ENCODE peak calls at places on chromosome 3, in seven cellular contexts. One of them, this sample, is unnamed.

GRCh38 chr3:184543848-184544512 is 17.6 kb upstream of the EPHB3 start:
- DNase-seq in osteoblast: peak
- DNase-seq in AG08395: peak
- DNase-seq in hypothalamus: peak
- DNase-seq in body of pancreas: peak
- DNase-seq in uterus: peak
- DNase-seq in activated effector memory CD4-positive, alpha-beta T cell treated with anti-CD3 and anti-CD28 coated beads, Interleukin-2, amount 50 U/mL, for 16 hours: peak
- DNase-seq in this sample: peak

GRCh38 chr3:124410471-124410870 is 319.8 kb upstream of the UMPS start:
- DNase-seq in osteoblast: no peak
- DNase-seq in AG08395: no peak
- DNase-seq in hypothalamus: no peak
- DNase-seq in body of pancreas: no peak
- DNase-seq in uterus: no peak
- DNase-seq in activated effector memory CD4-positive, alpha-beta T cell treated with anti-CD3 and anti-CD28 coated beads, Interleukin-2, amount 50 U/mL, for 16 hours: no peak
- DNase-seq in this sample: no peak

GRCh38 chr3:75906555-75907112 is 121.3 kb upstream of the ZNF717 start:
- DNase-seq in osteoblast: peak
- DNase-seq in AG08395: peak
- DNase-seq in hypothalamus: peak
- DNase-seq in body of pancreas: peak
- DNase-seq in uterus: no peak
- DNase-seq in activated effector memory CD4-positive, alpha-beta T cell treated with anti-CD3 and anti-CD28 coated beads, Interleukin-2, amount 50 U/mL, for 16 hours: no peak
- DNase-seq in this sample: no peak

GRCh38 chr3:195815169-195815771 is 3.5 kb upstream of the MUC4 start:
- DNase-seq in osteoblast: peak
- DNase-seq in AG08395: no peak
- DNase-seq in hypothalamus: no peak
- DNase-seq in body of pancreas: no peak
- DNase-seq in uterus: no peak
- DNase-seq in activated effector memory CD4-positive, alpha-beta T cell treated with anti-CD3 and anti-CD28 coated beads, Interleukin-2, amount 50 U/mL, for 16 hours: no peak
- DNase-seq in this sample: no peak

GRCh38 chr3:11276901-11277300 is 4.7 kb downstream of the ATG7 start:
- DNase-seq in osteoblast: no peak
- DNase-seq in AG08395: no peak
- DNase-seq in hypothalamus: no peak
- DNase-seq in body of pancreas: no peak
- DNase-seq in uterus: no peak
- DNase-seq in activated effector memory CD4-positive, alpha-beta T cell treated with anti-CD3 and anti-CD28 coated beads, Interleukin-2, amount 50 U/mL, for 16 hours: no peak
- DNase-seq in this sample: no peak

GRCh38 chr3:45140392-45140791 is 5.8 kb downstream of the CDCP1 start:
- DNase-seq in osteoblast: peak
- DNase-seq in AG08395: peak
- DNase-seq in hypothalamus: no peak
- DNase-seq in body of pancreas: peak
- DNase-seq in uterus: no peak
- DNase-seq in activated effector memory CD4-positive, alpha-beta T cell treated with anti-CD3 and anti-CD28 coated beads, Interleukin-2, amount 50 U/mL, for 16 hours: no peak
- DNase-seq in this sample: no peak

GRCh38 chr3:94036909-94037507 is 8.6 kb upstream of the STX19 start:
- DNase-seq in osteoblast: peak
- DNase-seq in AG08395: peak
- DNase-seq in hypothalamus: no peak
- DNase-seq in body of pancreas: no peak
- DNase-seq in uterus: no peak
- DNase-seq in activated effector memory CD4-positive, alpha-beta T cell treated with anti-CD3 and anti-CD28 coated beads, Interleukin-2, amount 50 U/mL, for 16 hours: no peak
- DNase-seq in this sample: no peak

GRCh38 chr3:147422934-147423599 is 13.9 kb downstream of the ZIC1 start:
- DNase-seq in osteoblast: peak
- DNase-seq in AG08395: no peak
- DNase-seq in hypothalamus: no peak
- DNase-seq in body of pancreas: no peak
- DNase-seq in uterus: no peak
- DNase-seq in activated effector memory CD4-positive, alpha-beta T cell treated with anti-CD3 and anti-CD28 coated beads, Interleukin-2, amount 50 U/mL, for 16 hours: no peak
- DNase-seq in this sample: no peak

GRCh38 chr3:184526158-184526483 is 35.5 kb upstream of the EPHB3 start:
- DNase-seq in osteoblast: peak
- DNase-seq in AG08395: no peak
- DNase-seq in hypothalamus: no peak
- DNase-seq in body of pancreas: no peak
- DNase-seq in uterus: no peak
- DNase-seq in activated effector memory CD4-positive, alpha-beta T cell treated with anti-CD3 and anti-CD28 coated beads, Interleukin-2, amount 50 U/mL, for 16 hours: no peak
- DNase-seq in this sample: no peak

GRCh38 chr3:76065975-76066374 is 280.6 kb upstream of the ZNF717 start:
- DNase-seq in osteoblast: no peak
- DNase-seq in AG08395: no peak
- DNase-seq in hypothalamus: no peak
- DNase-seq in body of pancreas: no peak
- DNase-seq in uterus: no peak
- DNase-seq in activated effector memory CD4-positive, alpha-beta T cell treated with anti-CD3 and anti-CD28 coated beads, Interleukin-2, amount 50 U/mL, for 16 hours: no peak
- DNase-seq in this sample: no peak

GRCh38 chr3:41097896-41098496 is 101.3 kb upstream of the CTNNB1 start:
- DNase-seq in osteoblast: no peak
- DNase-seq in AG08395: no peak
- DNase-seq in hypothalamus: no peak
- DNase-seq in body of pancreas: no peak
- DNase-seq in uterus: no peak
- DNase-seq in activated effector memory CD4-positive, alpha-beta T cell treated with anti-CD3 and anti-CD28 coated beads, Interleukin-2, amount 50 U/mL, for 16 hours: no peak
- DNase-seq in this sample: no peak

GRCh38 chr3:37456270-37456708 is 281.9 kb upstream of the LRRFIP2 start:
- DNase-seq in osteoblast: peak
- DNase-seq in AG08395: peak
- DNase-seq in hypothalamus: no peak
- DNase-seq in body of pancreas: peak
- DNase-seq in uterus: peak
- DNase-seq in activated effector memory CD4-positive, alpha-beta T cell treated with anti-CD3 and anti-CD28 coated beads, Interleukin-2, amount 50 U/mL, for 16 hours: no peak
- DNase-seq in this sample: peak

This sample was measured in heart right ventricle.